ENCODE peak calls at places on chromosomes 1 and 21, in four cellular contexts. One of them, this sample, is unnamed.

GRCh38 chr1:203308205-203309114 is 3.1 kb downstream of the BTG2 start:
- DNase-seq in renal cortical epithelial cell: no peak
- DNase-seq in stimulated activated CD8-positive, alpha-beta memory T cell treated with anti-CD3 and anti-CD28 coated beads, Interleukin-4, amount 100 ng/mL, for 1 hour: no peak
- DNase-seq in myocyte: no peak
- DNase-seq in this sample: no peak

GRCh38 chr1:62384276-62385005 is 52.4 kb upstream of the USP1 start:
- DNase-seq in renal cortical epithelial cell: peak
- DNase-seq in stimulated activated CD8-positive, alpha-beta memory T cell treated with anti-CD3 and anti-CD28 coated beads, Interleukin-4, amount 100 ng/mL, for 1 hour: no peak
- DNase-seq in myocyte: peak
- DNase-seq in this sample: no peak

GRCh38 chr1:88191917-88192316 is 492.2 kb upstream of the PKN2 start:
- DNase-seq in renal cortical epithelial cell: no peak
- DNase-seq in stimulated activated CD8-positive, alpha-beta memory T cell treated with anti-CD3 and anti-CD28 coated beads, Interleukin-4, amount 100 ng/mL, for 1 hour: no peak
- DNase-seq in myocyte: no peak
- DNase-seq in this sample: no peak

GRCh38 chr1:151158751-151159251 is 2.4 kb downstream of the TNFAIP8L2 start:
- DNase-seq in renal cortical epithelial cell: no peak
- DNase-seq in stimulated activated CD8-positive, alpha-beta memory T cell treated with anti-CD3 and anti-CD28 coated beads, Interleukin-4, amount 100 ng/mL, for 1 hour: no peak
- DNase-seq in myocyte: no peak
- DNase-seq in this sample: no peak

GRCh38 chr1:156128749-156129682 is 14.5 kb downstream of the LMNA start:
- DNase-seq in renal cortical epithelial cell: peak
- DNase-seq in stimulated activated CD8-positive, alpha-beta memory T cell treated with anti-CD3 and anti-CD28 coated beads, Interleukin-4, amount 100 ng/mL, for 1 hour: no peak
- DNase-seq in myocyte: peak
- DNase-seq in this sample: no peak

GRCh38 chr1:20678599-20678998 is 17.4 kb upstream of the DDOST start:
- DNase-seq in renal cortical epithelial cell: no peak
- DNase-seq in stimulated activated CD8-positive, alpha-beta memory T cell treated with anti-CD3 and anti-CD28 coated beads, Interleukin-4, amount 100 ng/mL, for 1 hour: no peak
- DNase-seq in myocyte: no peak
- DNase-seq in this sample: no peak

GRCh38 chr1:17523487-17524029 is 15.9 kb upstream of the ARHGEF10L start:
- DNase-seq in renal cortical epithelial cell: peak
- DNase-seq in stimulated activated CD8-positive, alpha-beta memory T cell treated with anti-CD3 and anti-CD28 coated beads, Interleukin-4, amount 100 ng/mL, for 1 hour: no peak
- DNase-seq in myocyte: no peak
- DNase-seq in this sample: no peak

GRCh38 chr1:230427981-230428380 is 1.8 kb upstream of the PGBD5 start:
- DNase-seq in renal cortical epithelial cell: no peak
- DNase-seq in stimulated activated CD8-positive, alpha-beta memory T cell treated with anti-CD3 and anti-CD28 coated beads, Interleukin-4, amount 100 ng/mL, for 1 hour: no peak
- DNase-seq in myocyte: no peak
- DNase-seq in this sample: peak

GRCh38 chr1:198352975-198353695 is 187.3 kb downstream of the ATP6V1G3 start:
- DNase-seq in renal cortical epithelial cell: no peak
- DNase-seq in stimulated activated CD8-positive, alpha-beta memory T cell treated with anti-CD3 and anti-CD28 coated beads, Interleukin-4, amount 100 ng/mL, for 1 hour: no peak
- DNase-seq in myocyte: no peak
- DNase-seq in this sample: no peak

GRCh38 chr1:41236781-41237180 is 5.3 kb downstream of the SCMH1 start:
- DNase-seq in renal cortical epithelial cell: no peak
- DNase-seq in stimulated activated CD8-positive, alpha-beta memory T cell treated with anti-CD3 and anti-CD28 coated beads, Interleukin-4, amount 100 ng/mL, for 1 hour: no peak
- DNase-seq in myocyte: peak
- DNase-seq in this sample: no peak

GRCh38 chr1:154431586-154432373 is 26.6 kb downstream of the IL6R start:
- DNase-seq in renal cortical epithelial cell: peak
- DNase-seq in stimulated activated CD8-positive, alpha-beta memory T cell treated with anti-CD3 and anti-CD28 coated beads, Interleukin-4, amount 100 ng/mL, for 1 hour: no peak
- DNase-seq in myocyte: peak
- DNase-seq in this sample: no peak

GRCh38 chr21:43917515-43918384 is 52.7 kb downstream of the AGPAT3 start:
- DNase-seq in renal cortical epithelial cell: no peak
- DNase-seq in stimulated activated CD8-positive, alpha-beta memory T cell treated with anti-CD3 and anti-CD28 coated beads, Interleukin-4, amount 100 ng/mL, for 1 hour: no peak
- DNase-seq in myocyte: no peak
- DNase-seq in this sample: no peak

GRCh38 chr1:182795563-182796228 is 6.1 kb downstream of the NPL start:
- DNase-seq in renal cortical epithelial cell: peak
- DNase-seq in stimulated activated CD8-positive, alpha-beta memory T cell treated with anti-CD3 and anti-CD28 coated beads, Interleukin-4, amount 100 ng/mL, for 1 hour: no peak
- DNase-seq in myocyte: no peak
- DNase-seq in this sample: no peak

GRCh38 chr1:244545511-244545910 is 84.4 kb downstream of the CATSPERE start:
- DNase-seq in renal cortical epithelial cell: peak
- DNase-seq in stimulated activated CD8-positive, alpha-beta memory T cell treated with anti-CD3 and anti-CD28 coated beads, Interleukin-4, amount 100 ng/mL, for 1 hour: no peak
- DNase-seq in myocyte: peak
- DNase-seq in this sample: no peak

GRCh38 chr1:46094454-46094853 is 38.0 kb downstream of the PIK3R3 start:
- DNase-seq in renal cortical epithelial cell: peak
- DNase-seq in stimulated activated CD8-positive, alpha-beta memory T cell treated with anti-CD3 and anti-CD28 coated beads, Interleukin-4, amount 100 ng/mL, for 1 hour: no peak
- DNase-seq in myocyte: no peak
- DNase-seq in this sample: no peak

GRCh38 chr1:192552619-192553225 is 22.9 kb upstream of the RGS1 start:
- DNase-seq in renal cortical epithelial cell: no peak
- DNase-seq in stimulated activated CD8-positive, alpha-beta memory T cell treated with anti-CD3 and anti-CD28 coated beads, Interleukin-4, amount 100 ng/mL, for 1 hour: no peak
- DNase-seq in myocyte: no peak
- DNase-seq in this sample: no peak

GRCh38 chr1:169102567-169102966 is 3.9 kb upstream of the ATP1B1 start:
- DNase-seq in renal cortical epithelial cell: peak
- DNase-seq in stimulated activated CD8-positive, alpha-beta memory T cell treated with anti-CD3 and anti-CD28 coated beads, Interleukin-4, amount 100 ng/mL, for 1 hour: no peak
- DNase-seq in myocyte: peak
- DNase-seq in this sample: no peak

GRCh38 chr1:66413139-66413755 is 120.7 kb upstream of the SGIP1 start:
- DNase-seq in renal cortical epithelial cell: no peak
- DNase-seq in stimulated activated CD8-positive, alpha-beta memory T cell treated with anti-CD3 and anti-CD28 coated beads, Interleukin-4, amount 100 ng/mL, for 1 hour: no peak
- DNase-seq in myocyte: no peak
- DNase-seq in this sample: peak

GRCh38 chr1:154999651-155000474 is 2.7 kb upstream of the ZBTB7B start:
- DNase-seq in renal cortical epithelial cell: no peak
- DNase-seq in stimulated activated CD8-positive, alpha-beta memory T cell treated with anti-CD3 and anti-CD28 coated beads, Interleukin-4, amount 100 ng/mL, for 1 hour: no peak
- DNase-seq in myocyte: no peak
- DNase-seq in this sample: no peak

GRCh38 chr21:39610705-39611104 is 2.0 kb upstream of the B3GALT5 start:
- DNase-seq in renal cortical epithelial cell: peak
- DNase-seq in stimulated activated CD8-positive, alpha-beta memory T cell treated with anti-CD3 and anti-CD28 coated beads, Interleukin-4, amount 100 ng/mL, for 1 hour: no peak
- DNase-seq in myocyte: no peak
- DNase-seq in this sample: peak

GRCh38 chr1:208178091-208178529 is 66.1 kb downstream of the PLXNA2 start:
- DNase-seq in renal cortical epithelial cell: peak
- DNase-seq in stimulated activated CD8-positive, alpha-beta memory T cell treated with anti-CD3 and anti-CD28 coated beads, Interleukin-4, amount 100 ng/mL, for 1 hour: no peak
- DNase-seq in myocyte: peak
- DNase-seq in this sample: no peak

GRCh38 chr1:214473392-214473791 is 78.0 kb downstream of the PTPN14 start:
- DNase-seq in renal cortical epithelial cell: peak
- DNase-seq in stimulated activated CD8-positive, alpha-beta memory T cell treated with anti-CD3 and anti-CD28 coated beads, Interleukin-4, amount 100 ng/mL, for 1 hour: no peak
- DNase-seq in myocyte: no peak
- DNase-seq in this sample: no peak

GRCh38 chr1:84944767-84945486 is 51.9 kb upstream of the LPAR3 start:
- DNase-seq in renal cortical epithelial cell: peak
- DNase-seq in stimulated activated CD8-positive, alpha-beta memory T cell treated with anti-CD3 and anti-CD28 coated beads, Interleukin-4, amount 100 ng/mL, for 1 hour: peak
- DNase-seq in myocyte: peak
- DNase-seq in this sample: no peak

GRCh38 chr1:220391426-220391825 is 119.2 kb upstream of the RAB3GAP2 start:
- DNase-seq in renal cortical epithelial cell: peak
- DNase-seq in stimulated activated CD8-positive, alpha-beta memory T cell treated with anti-CD3 and anti-CD28 coated beads, Interleukin-4, amount 100 ng/mL, for 1 hour: no peak
- DNase-seq in myocyte: no peak
- DNase-seq in this sample: no peak

GRCh38 chr1:204435246-204435885 is 23.7 kb upstream of the PPP1R15B start:
- DNase-seq in renal cortical epithelial cell: peak
- DNase-seq in stimulated activated CD8-positive, alpha-beta memory T cell treated with anti-CD3 and anti-CD28 coated beads, Interleukin-4, amount 100 ng/mL, for 1 hour: no peak
- DNase-seq in myocyte: no peak
- DNase-seq in this sample: no peak

GRCh38 chr1:59128239-59128736 is 168.6 kb upstream of the FGGY start:
- DNase-seq in renal cortical epithelial cell: peak
- DNase-seq in stimulated activated CD8-positive, alpha-beta memory T cell treated with anti-CD3 and anti-CD28 coated beads, Interleukin-4, amount 100 ng/mL, for 1 hour: no peak
- DNase-seq in myocyte: no peak
- DNase-seq in this sample: peak

GRCh38 chr21:43325968-43326367 is 101.0 kb downstream of the SIK1 start:
- DNase-seq in renal cortical epithelial cell: no peak
- DNase-seq in stimulated activated CD8-positive, alpha-beta memory T cell treated with anti-CD3 and anti-CD28 coated beads, Interleukin-4, amount 100 ng/mL, for 1 hour: no peak
- DNase-seq in myocyte: no peak
- DNase-seq in this sample: no peak

GRCh38 chr1:93537924-93538323 is 90.0 kb downstream of the FNBP1L start:
- DNase-seq in renal cortical epithelial cell: no peak
- DNase-seq in stimulated activated CD8-positive, alpha-beta memory T cell treated with anti-CD3 and anti-CD28 coated beads, Interleukin-4, amount 100 ng/mL, for 1 hour: no peak
- DNase-seq in myocyte: no peak
- DNase-seq in this sample: no peak

GRCh38 chr1:33182452-33182851 is 609 bp upstream of the TRIM62 start:
- DNase-seq in renal cortical epithelial cell: peak
- DNase-seq in stimulated activated CD8-positive, alpha-beta memory T cell treated with anti-CD3 and anti-CD28 coated beads, Interleukin-4, amount 100 ng/mL, for 1 hour: no peak
- DNase-seq in myocyte: peak
- DNase-seq in this sample: peak

This sample was measured in esophagus muscularis mucosa.